ENCODE peak calls at places on chromosomes 5 and 9, in nine cellular contexts. T is H1, R is neuronal stem cell, M is tibial artery, C is GM23248, G is mammary epithelial cell, I is cardiac muscle cell, F is heart right ventricle, H is left ventricle myocardium inferior. X is an unnamed sample.

GRCh38 chr9:86955003-86955402 is 7.7 kb upstream of the GAS1 start:
- DNase-seq in T (no peak), R (no peak), M (no peak), C (no peak), G (no peak), I (no peak), F (no peak), H (no peak), X (no peak)

GRCh38 chr5:66246621-66247020 is 102.5 kb downstream of the SREK1 start:
- DNase-seq in T (no peak), R (no peak), M (no peak), C (peak; percentile 80), G (no peak), I (peak; percentile 44), F (no peak), H (no peak), X (no peak)

GRCh38 chr5:111973946-111974345 is 217.0 kb upstream of the NREP start:
- DNase-seq in T (no peak), R (no peak), M (no peak), C (no peak), G (no peak), I (no peak), F (no peak), H (no peak), X (no peak)

GRCh38 chr5:177134653-177135225 is 1.2 kb downstream of the NSD1 start:
- DNase-seq in T (no peak), R (no peak), M (no peak), C (peak; percentile 36), G (no peak), I (no peak), F (no peak), H (no peak), X (no peak)

GRCh38 chr9:84917366-84918063 is 248.0 kb downstream of the NTRK2 start:
- DNase-seq in T (no peak), R (no peak), M (no peak), C (no peak), G (peak; percentile 6), I (no peak), F (no peak), H (no peak), X (no peak)

GRCh38 chr5:156000115-156000514 is 326.8 kb upstream of the SGCD start:
- DNase-seq in T (no peak), R (no peak), M (no peak), C (no peak), G (no peak), I (no peak), F (no peak), H (no peak), X (no peak)

GRCh38 chr5:58365791-58366190 is 94.1 kb downstream of the PLK2 start:
- DNase-seq in T (no peak), R (no peak), M (no peak), C (no peak), G (no peak), I (no peak), F (no peak), H (no peak), X (no peak)

GRCh38 chr9:35341585-35341984 is 148.3 kb upstream of the RUSC2 start:
- DNase-seq in T (no peak), R (no peak), M (peak; percentile 65), C (peak; percentile 89), G (no peak), I (peak; percentile 82), F (peak; percentile 59), H (peak; percentile 66), X (peak; percentile 23)

GRCh38 chr9:136969150-136969549 is 8.2 kb upstream of the PTGDS start:
- DNase-seq in T (no peak), R (no peak), M (no peak), C (no peak), G (no peak), I (no peak), F (no peak), H (no peak), X (no peak)

GRCh38 chr5:88679638-88680037 is 203.3 kb downstream of the MEF2C start:
- DNase-seq in T (no peak), R (no peak), M (no peak), C (no peak), G (no peak), I (no peak), F (no peak), H (no peak), X (no peak)

GRCh38 chr5:126912607-126913006 is 117.8 kb downstream of the MARCHF3 start:
- DNase-seq in T (no peak), R (no peak), M (no peak), C (peak; percentile 10), G (no peak), I (no peak), F (no peak), H (no peak), X (no peak)

GRCh38 chr5:124289122-124289521 is 457.3 kb downstream of the ZNF608 start:
- DNase-seq in T (no peak), R (no peak), M (peak; percentile 29), C (no peak), G (no peak), I (no peak), F (peak; percentile 62), H (peak; percentile 68), X (no peak)

GRCh38 chr5:57335092-57335491 is 147.5 kb downstream of the ACTBL2 start:
- DNase-seq in T (no peak), R (no peak), M (no peak), C (peak; percentile 55), G (peak; percentile 58), I (no peak), F (no peak), H (no peak), X (no peak)

GRCh38 chr9:135609366-135609955 is 29.9 kb downstream of the GLT6D1 start:
- DNase-seq in T (no peak), R (no peak), M (no peak), C (no peak), G (no peak), I (no peak), F (no peak), H (no peak), X (no peak)

GRCh38 chr5:33891731-33892418 is at the start of gene ADAMTS12:
- DNase-seq in T (peak; percentile 81), R (peak; percentile 71), M (no peak), C (peak; percentile 74), G (peak; percentile 49), I (peak; percentile 86), F (peak; percentile 41), H (peak; percentile 62), X (no peak)

GRCh38 chr5:116498478-116498877 is 76.1 kb downstream of the SEMA6A start:
- DNase-seq in T (no peak), R (no peak), M (no peak), C (no peak), G (no peak), I (no peak), F (no peak), H (no peak), X (no peak)

GRCh38 chr5:168788107-168788506 is 208.9 kb upstream of the PANK3 start:
- DNase-seq in T (no peak), R (no peak), M (no peak), C (no peak), G (no peak), I (no peak), F (no peak), H (no peak), X (no peak)

DNA sequence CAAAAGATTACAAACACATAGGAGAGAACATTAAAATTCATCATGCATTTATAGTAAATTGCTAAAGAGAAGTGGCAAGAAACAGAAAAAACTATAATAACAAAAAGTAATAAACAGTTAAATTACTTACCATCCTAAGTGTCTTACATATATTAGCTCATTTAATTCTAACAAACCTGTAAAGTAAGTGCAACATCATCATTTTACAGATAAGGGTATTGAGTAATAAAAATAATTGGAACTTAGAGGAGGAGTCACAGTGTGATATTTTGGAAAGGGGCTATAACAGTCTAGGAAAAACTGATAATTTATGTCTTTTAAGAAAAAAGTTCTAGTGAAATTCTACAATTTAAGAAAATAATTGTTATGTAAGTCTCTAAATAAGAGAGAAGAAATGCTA is 592.8 kb downstream of the DMRTA1 start:
- DNase-seq in T (no peak), R (no peak), M (no peak), C (no peak), G (no peak), I (no peak), F (no peak), H (no peak), X (no peak)
- H3K9me3 ChIP-seq in T (no peaks in the 10 kb centered on the region), R (no peaks in the 10 kb centered on the region), M (no peaks in the 10 kb centered on the region), C (no peaks in the 10 kb centered on the region), G (no peaks in the 10 kb centered on the region), I (no peaks in the 10 kb centered on the region), F (no peaks in the 10 kb centered on the region), H (peaks cover 4% of the 10 kb centered on the region), X (no peaks in the 10 kb centered on the region)

DNA sequence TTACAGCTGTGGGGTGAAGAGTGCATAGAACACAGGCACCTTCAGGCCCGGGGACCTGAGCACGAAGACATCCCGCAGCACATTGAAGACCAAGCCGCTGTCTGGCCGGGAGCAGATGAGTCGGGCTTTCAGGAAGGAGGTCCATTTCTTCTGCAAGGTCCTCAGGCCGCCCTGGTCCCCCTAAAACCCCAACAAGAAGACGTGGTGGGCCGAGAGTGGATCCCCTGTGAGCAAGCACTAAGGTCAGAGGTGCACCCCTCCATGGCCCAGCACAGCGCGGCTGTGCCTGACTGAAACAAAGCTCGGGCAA is 70.5 kb downstream of the SECISBP2 start:
- DNase-seq in T (no peak), R (no peak), M (no peak), C (no peak), G (no peak), I (no peak), F (no peak), H (no peak), X (no peak)
- H3K27ac ChIP-seq in T (no peak overlapping the region), R (no peak overlapping the region), M (no peak overlapping the region), C (no peak overlapping the region), G (no peak overlapping the region), I (no peak overlapping the region), F (no peak overlapping the region), H (peak overlapping the region; percentile 75), X (no peak overlapping the region)

DNA sequence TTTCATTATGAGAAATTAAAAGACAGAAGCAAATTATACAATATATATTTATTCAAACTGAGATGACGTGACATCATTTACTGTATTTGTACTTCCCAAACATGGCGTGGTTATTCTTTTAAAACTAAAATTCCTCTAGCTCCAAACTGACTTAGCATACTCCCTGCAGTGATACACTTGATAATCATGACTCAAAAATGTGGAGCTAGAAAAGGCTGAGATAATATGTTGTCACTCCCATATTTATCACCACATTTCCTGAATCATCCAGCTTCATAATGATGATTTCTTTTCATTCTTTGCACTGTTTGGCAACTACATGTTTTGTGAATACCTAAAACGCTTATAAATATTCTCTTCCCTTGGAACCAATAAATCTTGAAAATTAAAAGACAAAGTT is 341.1 kb downstream of the EBF1 start:
- DNase-seq in T (no peak), R (no peak), M (no peak), C (peak; percentile 92), G (no peak), I (peak; percentile 45), F (no peak), H (no peak), X (no peak)
- H3K9me3 ChIP-seq in T (no peaks in the 10 kb centered on the region), R (no peaks in the 10 kb centered on the region), M (no peaks in the 10 kb centered on the region), C (no peaks in the 10 kb centered on the region), G (no peaks in the 10 kb centered on the region), I (no peaks in the 10 kb centered on the region), F (no peaks in the 10 kb centered on the region), H (no peaks in the 10 kb centered on the region), X (no peaks in the 10 kb centered on the region)

DNA sequence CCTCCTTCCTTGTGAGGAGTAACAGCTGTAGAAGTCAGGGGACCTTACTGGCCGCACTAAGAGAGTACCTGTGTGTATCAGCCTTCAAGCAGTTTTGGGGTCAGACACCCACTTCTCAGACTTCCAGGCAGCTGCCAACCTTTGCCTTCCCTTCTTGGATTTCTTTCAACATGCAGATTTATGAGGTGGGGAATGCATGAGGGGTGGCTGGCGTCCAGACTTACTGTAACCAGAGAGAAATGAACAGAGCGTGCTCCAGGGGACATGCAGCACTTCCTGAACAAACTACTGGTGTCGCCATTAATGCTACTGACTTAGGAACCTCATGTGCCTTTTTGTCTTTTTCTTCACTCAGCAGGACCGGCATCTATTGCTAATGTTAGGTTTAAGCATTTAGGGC is 46.7 kb downstream of the INSYN2B start:
- DNase-seq in T (no peak), R (no peak), M (no peak), C (no peak), G (no peak), I (peak; percentile 17), F (no peak), H (no peak), X (no peak)
- H3K27ac ChIP-seq in T (no peak overlapping the region), R (no peak overlapping the region), M (no peak overlapping the region), C (no peak overlapping the region), G (no peak overlapping the region), I (no peak overlapping the region), F (no peak overlapping the region), H (no peak overlapping the region), X (no peak overlapping the region)

X was measured in ascending aorta.